ENCODE peak calls at places on chromosomes 16 and 17, in nine cellular contexts. C is tibial nerve, K is MCF 10A, L is NCI-H2029, Q is naive B cell, S is midbrain, W is MV-4-11, O is NCI-H1417 treated with DMSO at 0.1 percent for 48 hours, R is hippocampal formation. Y is an unnamed sample.

GRCh38 chr17:51439395-51440229 is 179.3 kb downstream of the UTP18 start:
- DNase-seq in C (no peak), K (peak), L (peak), Q (no peak), S (no peak), W (no peak), O (no peak), R (no peak), Y (no peak)

GRCh38 chr16:66858740-66859396 is 14.7 kb downstream of the CA7 start:
- DNase-seq in C (no peak), K (peak), L (peak), Q (no peak), S (no peak), W (no peak), O (no peak), R (no peak), Y (no peak)

GRCh38 chr17:59746849-59747445 is 39.5 kb downstream of the VMP1 start:
- DNase-seq in C (no peak), K (peak), L (peak), Q (no peak), S (peak), W (peak), O (no peak), R (peak), Y (no peak)

GRCh38 chr17:1399366-1399678 is 700 bp downstream of the YWHAE start:
- DNase-seq in C (peak), K (no peak), L (no peak), Q (no peak), S (peak), W (no peak), O (no peak), R (no peak), Y (no peak)

GRCh38 chr17:16976686-16977550 is 5.0 kb upstream of the TNFRSF13B start:
- DNase-seq in C (no peak), K (no peak), L (no peak), Q (no peak), S (no peak), W (no peak), O (no peak), R (no peak), Y (no peak)

GRCh38 chr17:80931421-80932265 is 60.0 kb upstream of the CHMP6 start:
- DNase-seq in C (no peak), K (no peak), L (no peak), Q (no peak), S (no peak), W (no peak), O (no peak), R (no peak), Y (no peak)

GRCh38 chr16:2477327-2477726 is 2.4 kb downstream of the TBC1D24 start:
- DNase-seq in C (no peak), K (no peak), L (no peak), Q (no peak), S (no peak), W (no peak), O (no peak), R (no peak), Y (no peak)

GRCh38 chr16:31474778-31475738 is 3.1 kb downstream of the TGFB1I1 start:
- DNase-seq in C (no peak), K (no peak), L (no peak), Q (no peak), S (no peak), W (no peak), O (no peak), R (no peak), Y (no peak)

GRCh38 chr17:57528084-57528451 is 217.0 kb downstream of the CCDC182 start:
- DNase-seq in C (no peak), K (no peak), L (peak), Q (no peak), S (no peak), W (no peak), O (peak), R (no peak), Y (no peak)

GRCh38 chr16:3745751-3746355 is 28.5 kb upstream of the TRAP1 start:
- DNase-seq in C (no peak), K (no peak), L (no peak), Q (no peak), S (peak), W (no peak), O (no peak), R (no peak), Y (no peak)

GRCh38 chr16:2490190-2491105 is 15.5 kb downstream of the TBC1D24 start:
- DNase-seq in C (no peak), K (no peak), L (peak), Q (no peak), S (no peak), W (no peak), O (no peak), R (no peak), Y (no peak)

GRCh38 chr17:1830288-1830687 is 483 bp downstream of the RPA1 start:
- DNase-seq in C (no peak), K (peak), L (no peak), Q (no peak), S (peak), W (no peak), O (no peak), R (no peak), Y (no peak)

GRCh38 chr17:42894283-42895184 is 6.1 kb upstream of the G6PC1 start:
- DNase-seq in C (no peak), K (no peak), L (no peak), Q (no peak), S (no peak), W (no peak), O (no peak), R (no peak), Y (no peak)

GRCh38 chr16:1903845-1904820 is 14.1 kb downstream of the HS3ST6 start:
- DNase-seq in C (no peak), K (no peak), L (no peak), Q (no peak), S (no peak), W (no peak), O (peak), R (no peak), Y (no peak)

GRCh38 chr17:78661092-78661770 is 84.0 kb upstream of the DNAH17 start:
- DNase-seq in C (no peak), K (peak), L (no peak), Q (no peak), S (no peak), W (no peak), O (no peak), R (no peak), Y (no peak)

GRCh38 chr16:54957403-54957802 is 26.7 kb downstream of the IRX5 start:
- DNase-seq in C (no peak), K (peak), L (peak), Q (no peak), S (no peak), W (peak), O (no peak), R (no peak), Y (no peak)

GRCh38 chr16:4021070-4021779 is 95.0 kb downstream of the ADCY9 start:
- DNase-seq in C (no peak), K (peak), L (peak), Q (no peak), S (no peak), W (no peak), O (peak), R (no peak), Y (no peak)

GRCh38 chr17:64147110-64148016 is 17.4 kb upstream of the ERN1 start:
- DNase-seq in C (no peak), K (peak), L (no peak), Q (no peak), S (no peak), W (peak), O (no peak), R (no peak), Y (no peak)

GRCh38 chr16:71902656-71903365 is 7.5 kb downstream of the IST1 start:
- DNase-seq in C (no peak), K (no peak), L (no peak), Q (no peak), S (no peak), W (no peak), O (no peak), R (no peak), Y (no peak)

GRCh38 chr16:75065149-75065807 is 51.3 kb downstream of the LDHD start:
- DNase-seq in C (no peak), K (no peak), L (no peak), Q (no peak), S (no peak), W (peak), O (no peak), R (no peak), Y (no peak)

GRCh38 chr17:75679706-75680201 is 12.6 kb downstream of the SAP30BP start:
- DNase-seq in C (peak), K (peak), L (peak), Q (no peak), S (peak), W (no peak), O (no peak), R (peak), Y (no peak)

GRCh38 chr16:19664166-19664565 is 53.9 kb downstream of the KNOP1 start:
- DNase-seq in C (no peak), K (no peak), L (no peak), Q (no peak), S (no peak), W (no peak), O (no peak), R (no peak), Y (no peak)

GRCh38 chr17:74671031-74671771 is 41.5 kb downstream of the CD300LF start:
- DNase-seq in C (peak), K (no peak), L (no peak), Q (peak), S (peak), W (peak), O (no peak), R (peak), Y (no peak)

GRCh38 chr16:84526794-84527485 is 22.5 kb upstream of the MEAK7 start:
- DNase-seq in C (no peak), K (no peak), L (no peak), Q (no peak), S (peak), W (no peak), O (no peak), R (no peak), Y (no peak)

GRCh38 chr17:60741031-60741430 is 63.4 kb downstream of the BCAS3 start:
- DNase-seq in C (no peak), K (no peak), L (no peak), Q (no peak), S (no peak), W (no peak), O (no peak), R (no peak), Y (no peak)